ENCODE peak calls at places on chromosomes 3 and 15, in six cellular contexts. L is spleen, S is mesendoderm, A is AG04449, R is coronary artery, N is COR-L47. H is an unnamed sample.

GRCh38 chr3:22861426-22861825 is 341.7 kb upstream of the UBE2E2 start:
- DNase-seq in L (no peak), S (no peak), A (no peak), R (no peak), N (no peak), H (no peak)

GRCh38 chr3:127815641-127816605 is 6.4 kb downstream of the MGLL start:
- DNase-seq in L (no peak), S (no peak), A (no peak), R (no peak), N (no peak), H (no peak)

GRCh38 chr15:92808611-92809063 is 91.5 kb upstream of the CHD2 start:
- DNase-seq in L (peak), S (peak), A (no peak), R (peak), N (no peak), H (no peak)

GRCh38 chr15:45023659-45024320 is 795 bp downstream of the SORD start:
- DNase-seq in L (no peak), S (peak), A (no peak), R (no peak), N (no peak), H (no peak)

GRCh38 chr3:143171141-143171651 is 51.6 kb downstream of the CHST2 start:
- DNase-seq in L (no peak), S (no peak), A (peak), R (no peak), N (no peak), H (peak)

GRCh38 chr3:150128126-150128525 is 157.4 kb upstream of the PFN2 start:
- DNase-seq in L (no peak), S (no peak), A (no peak), R (no peak), N (no peak), H (no peak)

GRCh38 chr3:45125550-45126026 is 20.6 kb downstream of the CDCP1 start:
- DNase-seq in L (no peak), S (no peak), A (no peak), R (no peak), N (no peak), H (no peak)

GRCh38 chr3:184637705-184638104 is 74.2 kb downstream of the MAGEF1 start:
- DNase-seq in L (no peak), S (no peak), A (no peak), R (no peak), N (no peak), H (no peak)

GRCh38 chr15:80929689-80930088 is 59.9 kb downstream of the MESD start:
- DNase-seq in L (peak), S (no peak), A (no peak), R (no peak), N (no peak), H (no peak)

GRCh38 chr3:52056521-52056967 is at the start of gene DUSP7:
- DNase-seq in L (peak), S (peak), A (no peak), R (peak), N (peak), H (no peak)

GRCh38 chr15:40247406-40247971 is 8.6 kb downstream of the PAK6 start:
- DNase-seq in L (peak), S (no peak), A (no peak), R (no peak), N (no peak), H (no peak)

GRCh38 chr3:67044955-67045354 is 46.8 kb downstream of the KBTBD8 start:
- DNase-seq in L (no peak), S (peak), A (no peak), R (no peak), N (no peak), H (no peak)

GRCh38 chr3:156865732-156866131 is 39.6 kb downstream of the LEKR1 start:
- DNase-seq in L (no peak), S (no peak), A (no peak), R (no peak), N (peak), H (no peak)

GRCh38 chr3:45644063-45644462 is 45.1 kb upstream of the SACM1L start:
- DNase-seq in L (no peak), S (no peak), A (no peak), R (peak), N (no peak), H (peak)

GRCh38 chr3:29871087-29871486 is 590.2 kb downstream of the RBMS3 start:
- DNase-seq in L (no peak), S (peak), A (no peak), R (no peak), N (no peak), H (no peak)

GRCh38 chr15:78065284-78065872 is 12.1 kb downstream of the TBC1D2B start:
- DNase-seq in L (no peak), S (peak), A (peak), R (peak), N (no peak), H (peak)

GRCh38 chr3:15291589-15292541 is 40.5 kb downstream of the SH3BP5 start:
- DNase-seq in L (peak), S (no peak), A (no peak), R (no peak), N (no peak), H (no peak)

GRCh38 chr15:100951965-100952364 is 32.8 kb downstream of the LRRK1 start:
- DNase-seq in L (no peak), S (no peak), A (no peak), R (no peak), N (no peak), H (no peak)